ENCODE peak calls at places on chromosomes 12 and 14, in six cellular contexts. N is lower lobe of right lung, U is AG10803, X is BE2C, Z is RWPE2, E is thoracic aorta. H is an unnamed sample.
A peak's percentile ranks its signal among the peaks of the same experiment; 100 is the strongest.

GRCh38 chr14:23366163-23366921 is 1.4 kb upstream of the EFS start:
- DNase-seq in N (peak; percentile 72), U (peak; percentile 54), X (no peak), Z (peak; percentile 83), E (no peak), H (no peak)

GRCh38 chr12:20451759-20452158 is 83.4 kb downstream of the PDE3A start:
- DNase-seq in N (no peak), U (peak; percentile 41), X (no peak), Z (no peak), E (no peak), H (peak; percentile 41)

GRCh38 chr12:95146767-95147166 is 70.5 kb downstream of the FGD6 start:
- DNase-seq in N (no peak), U (no peak), X (peak; percentile 83), Z (no peak), E (no peak), H (no peak)

GRCh38 chr12:47825239-47825639 is 5.5 kb upstream of the HDAC7 start:
- DNase-seq in N (peak; percentile 78), U (no peak), X (no peak), Z (peak; percentile 83), E (no peak), H (no peak)

GRCh38 chr12:109900752-109901580 is 892 bp downstream of the TCHP start:
- DNase-seq in N (no peak), U (no peak), X (peak; percentile 70), Z (no peak), E (no peak), H (no peak)

GRCh38 chr14:101496779-101497420 is 64.4 kb upstream of the DIO3 start:
- DNase-seq in N (peak; percentile 32), U (no peak), X (no peak), Z (peak; percentile 29), E (no peak), H (no peak)

GRCh38 chr12:95173392-95174251 is 43.6 kb downstream of the FGD6 start:
- DNase-seq in N (peak; percentile 69), U (peak; percentile 73), X (peak; percentile 58), Z (peak; percentile 66), E (no peak), H (peak; percentile 62)

GRCh38 chr14:93014038-93015023 is 91.4 kb downstream of the CHGA start:
- DNase-seq in N (no peak), U (no peak), X (no peak), Z (no peak), E (no peak), H (no peak)

GRCh38 chr12:121499929-121500793 is 80.7 kb downstream of the KDM2B start:
- DNase-seq in N (peak; percentile 81), U (peak; percentile 56), X (peak; percentile 85), Z (no peak), E (peak; percentile 11), H (no peak)

GRCh38 chr12:112530941-112531340 is 112.2 kb downstream of the PTPN11 start:
- DNase-seq in N (no peak), U (no peak), X (no peak), Z (no peak), E (no peak), H (no peak)

GRCh38 chr14:64423987-64424386 is 35.8 kb downstream of the MTHFD1 start:
- DNase-seq in N (no peak), U (no peak), X (no peak), Z (no peak), E (no peak), H (no peak)

GRCh38 chr12:52230364-52231281 is 2.4 kb upstream of the KRT7 start:
- DNase-seq in N (peak; percentile 79), U (peak; percentile 86), X (no peak), Z (peak; percentile 91), E (no peak), H (peak; percentile 47)

GRCh38 chr14:101134851-101135486 is 231.4 kb upstream of the RTL1 start:
- DNase-seq in N (no peak), U (no peak), X (no peak), Z (no peak), E (no peak), H (no peak)

GRCh38 chr12:101078881-101079280 is 131.2 kb downstream of the SLC5A8 start:
- DNase-seq in N (no peak), U (no peak), X (no peak), Z (no peak), E (no peak), H (no peak)

GRCh38 chr14:69483765-69484443 is 624 bp upstream of the PLEKHD1 start:
- DNase-seq in N (no peak), U (peak; percentile 24), X (no peak), Z (no peak), E (no peak), H (no peak)

GRCh38 chr12:27504506-27504905 is 19.5 kb upstream of the PPFIBP1 start:
- DNase-seq in N (no peak), U (peak; percentile 43), X (no peak), Z (no peak), E (no peak), H (no peak)

GRCh38 chr12:46998811-46999368 is 80.5 kb upstream of the PCED1B start:
- DNase-seq in N (no peak), U (peak; percentile 85), X (no peak), Z (no peak), E (no peak), H (peak; percentile 48)

GRCh38 chr14:56807586-56808168 is 2.6 kb downstream of the OTX2 start:
- DNase-seq in N (no peak), U (no peak), X (no peak), Z (no peak), E (no peak), H (no peak)

GRCh38 chr14:64569108-64570045 is 19.6 kb downstream of the PPP1R36 start:
- DNase-seq in N (no peak), U (peak; percentile 92), X (no peak), Z (no peak), E (peak; percentile 21), H (no peak)

GRCh38 chr14:89618821-89619551 is 202.0 kb upstream of the FOXN3 start:
- DNase-seq in N (peak; percentile 81), U (peak; percentile 67), X (peak; percentile 86), Z (no peak), E (no peak), H (no peak)

GRCh38 chr14:65169351-65169750 is 67.0 kb upstream of the MAX start:
- DNase-seq in N (no peak), U (peak; percentile 80), X (no peak), Z (no peak), E (no peak), H (peak; percentile 46)

GRCh38 chr12:93908846-93909592 is 231.8 kb downstream of the CRADD start:
- DNase-seq in N (no peak), U (peak; percentile 55), X (no peak), Z (no peak), E (no peak), H (no peak)

GRCh38 chr14:100305446-100306255 is 593 bp downstream of the SLC25A29 start:
- DNase-seq in N (peak; percentile 75), U (no peak), X (peak; percentile 35), Z (no peak), E (no peak), H (no peak)

GRCh38 chr12:47975036-47975620 is 11.7 kb downstream of the TMEM106C start:
- DNase-seq in N (no peak), U (no peak), X (no peak), Z (no peak), E (no peak), H (no peak)

GRCh38 chr14:45947785-45948184 is 694.8 kb upstream of the MIS18BP1 start:
- DNase-seq in N (no peak), U (no peak), X (no peak), Z (no peak), E (no peak), H (no peak)

GRCh38 chr12:87157791-87158190 is 871.4 kb downstream of the C12orf50 start:
- DNase-seq in N (no peak), U (peak; percentile 90), X (no peak), Z (peak; percentile 64), E (no peak), H (peak; percentile 77)

GRCh38 chr12:78671295-78671694 is 193.3 kb upstream of the SYT1 start:
- DNase-seq in N (no peak), U (peak; percentile 33), X (no peak), Z (no peak), E (no peak), H (no peak)

DNA sequence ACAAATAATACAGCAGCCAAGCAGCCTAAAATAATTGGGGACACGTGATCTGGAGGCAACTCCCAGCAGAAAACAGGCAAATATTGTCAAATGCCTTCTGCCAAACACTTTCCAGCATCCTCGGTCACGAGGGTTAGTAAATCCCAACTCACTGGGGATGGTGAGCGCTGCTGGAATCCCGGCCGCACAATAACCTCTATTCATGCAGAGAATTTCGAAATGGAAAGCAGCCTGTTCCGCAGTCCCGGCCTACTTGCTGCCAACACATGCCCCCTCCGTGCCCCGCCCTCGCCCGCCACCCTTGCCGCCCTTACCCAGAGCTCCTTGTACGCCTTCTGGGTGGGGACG is 62.2 kb downstream of the RFX4 start:
- DNase-seq in N (peak; percentile 62), U (no peak), X (no peak), Z (no peak), E (no peak), H (no peak)
- H3K4me3 ChIP-seq in N (no peak overlapping the region), U (no peak overlapping the region), X (no peak overlapping the region), Z (no peak overlapping the region), E (no peak overlapping the region), H (no peak overlapping the region)

GRCh38 chr12:73181244-73181643 is 909.1 kb downstream of the TRHDE start:
- DNase-seq in N (no peak), U (no peak), X (no peak), Z (no peak), E (no peak), H (no peak)

GRCh38 chr12:73186272-73186671 is 914.1 kb downstream of the TRHDE start:
- DNase-seq in N (no peak), U (no peak), X (no peak), Z (no peak), E (no peak), H (no peak)

GRCh38 chr12:73185403-73185802 is 913.2 kb downstream of the TRHDE start:
- DNase-seq in N (no peak), U (no peak), X (no peak), Z (no peak), E (no peak), H (no peak)

GRCh38 chr12:73180734-73181133 is 908.6 kb downstream of the TRHDE start:
- DNase-seq in N (no peak), U (no peak), X (no peak), Z (no peak), E (no peak), H (no peak)
- TF ChIP-seq CTCF in N (no peak), U (no peak), X (no peak), Z (no peak), E (no peak), H (no peak)

DNA sequence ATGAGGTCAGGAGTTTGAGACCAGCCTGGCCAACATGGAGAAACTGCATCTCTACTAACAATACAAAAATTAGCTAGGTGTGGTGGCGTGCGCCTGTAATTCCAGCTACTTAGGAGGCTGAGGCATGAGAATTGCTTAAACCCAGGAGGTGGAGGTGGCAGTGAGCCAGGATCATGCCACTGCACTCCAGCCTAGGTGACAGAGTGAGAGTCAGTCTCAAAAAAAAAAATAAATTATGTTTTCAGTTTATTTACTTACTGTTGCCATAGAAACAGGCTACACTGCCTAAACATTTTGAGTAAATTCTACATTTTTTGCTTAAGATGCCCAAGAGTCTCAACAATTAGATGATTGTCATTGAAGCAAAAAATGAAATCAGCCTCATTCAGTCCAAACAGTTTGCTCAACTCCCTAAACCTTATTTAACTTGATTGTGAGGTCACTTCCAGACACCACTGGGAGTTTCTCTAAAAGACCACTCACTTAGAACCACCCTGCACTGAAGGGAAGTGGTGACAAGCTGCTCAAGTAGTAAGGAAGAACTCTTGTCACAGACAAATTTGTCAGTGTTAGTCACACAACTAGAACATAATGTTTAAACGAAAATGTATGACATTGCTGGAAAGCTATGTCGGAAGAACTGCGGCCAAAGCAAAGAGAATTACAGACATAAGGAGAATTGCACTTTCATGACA is 9.8 kb upstream of the GNPNAT1 start:
- DNase-seq in N (no peak), U (peak; percentile 76), X (no peak), Z (no peak), E (peak; percentile 70), H (no peak)
- H3K4me3 ChIP-seq in N (no peak overlapping the region), U (no peak overlapping the region), X (no peak overlapping the region), Z (no peak overlapping the region), E (peak overlapping the region; percentile 25), H (no peak overlapping the region)

GRCh38 chr12:124940393-124941169 is 26.1 kb upstream of the UBC start:
- DNase-seq in N (peak; percentile 93), U (peak; percentile 88), X (peak; percentile 87), Z (peak; percentile 95), E (peak; percentile 57), H (peak; percentile 52)
- TF ChIP-seq CTCF in N (peak; percentile 96), U (peak; percentile 92), X (peak; percentile 95), Z (peak; percentile 97), E (peak; percentile 82), H (peak; percentile 87)